ENCODE peak calls at places on chromosomes 7 and 10, in five cellular contexts. J is IMR-90, B is heart left ventricle, W is aorta, R is brain microvascular endothelial cell. F is an unnamed sample.

GRCh38 chr7:57867884-57868701 is 418.1 kb downstream of the ZNF716 start:
- DNase-seq in B (no peak), R (no peak), W (peak; percentile 70), J (no peak), F (peak; percentile 14)

GRCh38 chr10:51960494-51960895 is 261.1 kb upstream of the CSTF2T start:
- DNase-seq in J (peak; percentile 76), B (no peak), R (peak; percentile 42), W (no peak), F (no peak)

GRCh38 chr10:133364645-133365431 is 7.0 kb upstream of the FUOM start:
- DNase-seq in B (no peak), J (no peak), W (peak; percentile 69), R (no peak), F (no peak)

GRCh38 chr10:120651000-120651399 is 194.0 kb downstream of the PLPP4 start:
- DNase-seq in W (no peak), R (no peak), B (no peak), J (no peak), F (no peak)

GRCh38 chr7:108650487-108650886 is 80.8 kb downstream of the DNAJB9 start:
- DNase-seq in W (no peak), B (no peak), R (peak; percentile 9), J (peak; percentile 29), F (no peak)

GRCh38 chr7:159091480-159092475 is 52.9 kb downstream of the VIPR2 start:
- DNase-seq in R (no peak), J (no peak), B (no peak), W (peak; percentile 64), F (no peak)

GRCh38 chr10:88974446-88975376 is 15.9 kb upstream of the FAS start:
- DNase-seq in W (no peak), J (peak; percentile 44), R (no peak), B (no peak), F (no peak)

GRCh38 chr7:30849565-30849964 is 62.1 kb upstream of the AQP1 start:
- DNase-seq in B (no peak), J (no peak), R (no peak), W (no peak), F (no peak)

GRCh38 chr7:38846280-38846679 is 62.7 kb downstream of the VPS41 start:
- DNase-seq in J (peak; percentile 78), W (no peak), B (no peak), R (no peak), F (no peak)

GRCh38 chr10:15735766-15736165 is 16.0 kb upstream of the ITGA8 start:
- DNase-seq in B (no peak), R (no peak), J (no peak), W (no peak), F (no peak)

GRCh38 chr7:13179011-13179574 is 491.7 kb downstream of the ARL4A start:
- DNase-seq in B (no peak), W (no peak), R (no peak), J (peak; percentile 6), F (no peak)

GRCh38 chr10:71222541-71223364 is 10.4 kb downstream of the UNC5B start:
- DNase-seq in R (no peak), J (peak; percentile 79), B (peak; percentile 17), W (peak; percentile 54), F (no peak)

GRCh38 chr10:70584941-70585544 is 17.5 kb downstream of the PRF1 start:
- DNase-seq in R (no peak), W (peak; percentile 21), B (peak; percentile 25), J (no peak), F (no peak)

GRCh38 chr7:41255716-41256115 is 447.2 kb downstream of the INHBA start:
- DNase-seq in R (no peak), W (no peak), B (no peak), J (no peak), F (no peak)

GRCh38 chr7:108499575-108499974 is 26.4 kb downstream of the PNPLA8 start:
- DNase-seq in J (peak; percentile 50), R (no peak), W (no peak), B (no peak), F (no peak)

GRCh38 chr7:29332027-29332806 is 137.6 kb downstream of the CHN2 start:
- DNase-seq in R (no peak), J (no peak), W (no peak), B (no peak), F (no peak)

GRCh38 chr10:71274901-71275796 is 43.9 kb upstream of the SLC29A3 start:
- DNase-seq in W (no peak), B (no peak), J (no peak), R (no peak), F (no peak)

GRCh38 chr10:127827354-127828140 is 65.2 kb downstream of the CLRN3 start:
- DNase-seq in J (no peak), R (no peak), B (no peak), W (no peak), F (no peak)

GRCh38 chr10:89001428-89002072 is 11.0 kb downstream of the FAS start:
- DNase-seq in J (peak; percentile 31), B (no peak), W (no peak), R (peak; percentile 14), F (no peak)

GRCh38 chr7:151017953-151018420 is 6.3 kb downstream of the ATG9B start:
- DNase-seq in B (peak; percentile 72), W (peak; percentile 92), J (peak; percentile 25), R (peak; percentile 35), F (peak; percentile 67)

GRCh38 chr7:54111850-54112249 is 430.3 kb upstream of the VSTM2A start:
- DNase-seq in B (no peak), R (no peak), J (no peak), W (no peak), F (no peak)

GRCh38 chr10:100346765-100347567 is at the start of gene SCD:
- DNase-seq in W (peak; percentile 91), R (peak; percentile 92), B (peak; percentile 79), J (peak; percentile 88), F (peak; percentile 69)

GRCh38 chr10:77163670-77164348 is 473.8 kb downstream of the KCNMA1 start:
- DNase-seq in R (peak; percentile 99), W (peak; percentile 75), J (peak; percentile 99), B (no peak), F (no peak)

GRCh38 chr7:2074694-2075093 is 158.1 kb downstream of the MAD1L1 start:
- DNase-seq in B (no peak), R (no peak), W (no peak), J (no peak), F (no peak)
- H3K27ac ChIP-seq in B (no peak overlapping the region), R (no peak overlapping the region), W (no peak overlapping the region), J (no peak overlapping the region), F (no peak overlapping the region)

DNA sequence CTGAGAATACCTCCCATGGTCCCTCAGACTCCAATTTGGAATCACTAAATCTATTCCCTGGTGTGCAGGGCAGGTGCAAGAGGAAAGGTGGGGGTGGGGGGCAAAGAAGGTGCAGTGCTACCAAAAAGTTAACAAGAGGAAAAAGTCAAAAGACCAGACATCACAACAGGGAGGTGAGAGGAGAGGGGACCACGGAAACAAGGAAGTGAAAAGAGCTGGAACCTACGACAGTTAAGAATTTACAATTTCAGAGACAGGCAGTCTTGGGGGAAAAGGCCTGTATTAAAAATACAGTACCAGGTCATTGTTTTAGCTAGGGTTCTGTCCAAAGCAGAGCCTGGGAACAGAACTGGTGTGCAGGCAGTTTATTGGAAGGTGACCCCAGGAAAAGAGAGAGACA is 14.6 kb downstream of the ITGB1 start:
- DNase-seq in R (no peak), W (no peak), J (no peak), B (no peak), F (no peak)
- H3K27ac ChIP-seq in R (no peak overlapping the region), W (peak overlapping the region; percentile 81), J (no peak overlapping the region), B (peak overlapping the region; percentile 44), F (peak overlapping the region; percentile 85)

GRCh38 chr7:3042861-3043489 is 692 bp downstream of the CARD11 start:
- DNase-seq in B (no peak), W (no peak), J (no peak), R (no peak), F (no peak)
- H3K27ac ChIP-seq in B (peak overlapping the region; percentile 37), W (no peak overlapping the region), J (no peak overlapping the region), R (no peak overlapping the region), F (no peak overlapping the region)

DNA sequence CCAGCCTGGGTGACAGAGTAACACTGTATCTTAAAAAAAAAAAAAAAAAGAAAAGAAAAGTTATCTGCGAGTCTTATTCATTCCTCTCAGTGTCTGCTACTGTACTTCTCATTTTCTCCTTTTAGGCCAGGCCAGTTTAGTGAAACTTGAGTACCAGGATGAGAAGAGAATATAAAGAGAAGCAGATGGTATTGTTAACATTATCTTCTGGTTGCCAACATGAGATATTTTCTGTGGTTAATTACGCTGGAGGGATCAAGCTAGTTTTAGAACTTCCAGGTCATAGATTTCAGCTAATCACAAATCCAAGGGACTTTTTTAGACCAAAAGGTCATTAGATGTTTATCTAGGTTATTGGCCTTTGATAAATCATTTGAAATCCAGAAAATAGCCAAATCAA is 252.6 kb upstream of the SMIM30 start:
- DNase-seq in B (no peak), R (no peak), J (peak; percentile 8), W (no peak), F (no peak)
- H3K27ac ChIP-seq in B (no peak overlapping the region), R (no peak overlapping the region), J (no peak overlapping the region), W (no peak overlapping the region), F (no peak overlapping the region)

GRCh38 chr7:104982308-104982755 is 31.7 kb upstream of the KMT2E start:
- DNase-seq in W (no peak), J (no peak), B (no peak), R (no peak), F (no peak)

GRCh38 chr7:104980969-104981670 is 32.9 kb upstream of the KMT2E start:
- DNase-seq in R (no peak), W (no peak), J (peak; percentile 71), B (no peak), F (no peak)

GRCh38 chr7:104981671-104982036 is 32.4 kb upstream of the KMT2E start:
- DNase-seq in W (no peak), J (no peak), R (no peak), B (no peak), F (no peak)

GRCh38 chr7:104979167-104979841 is 34.7 kb upstream of the KMT2E start:
- DNase-seq in J (peak; percentile 62), R (peak; percentile 50), B (no peak), W (no peak), F (no peak)

DNA sequence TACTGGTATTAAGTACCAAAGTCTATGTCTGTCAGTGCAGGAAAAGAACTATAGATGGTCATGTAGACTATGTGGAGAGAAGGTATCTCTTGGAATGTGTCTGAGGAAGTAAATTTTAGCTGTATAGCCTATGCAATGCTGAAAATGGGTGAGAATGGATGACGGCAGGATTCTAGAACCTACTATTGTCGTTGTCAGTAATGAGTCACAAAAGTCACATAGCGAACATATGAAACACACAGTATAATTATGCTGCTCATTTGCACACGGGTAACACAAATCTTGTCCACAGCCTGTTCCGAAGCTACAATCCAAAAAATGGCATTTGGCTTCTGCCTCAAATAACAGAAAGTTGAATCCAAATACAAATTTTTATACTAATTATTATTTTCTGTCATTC is 33.6 kb upstream of the KMT2E start:
- DNase-seq in W (no peak), J (no peak), R (peak; percentile 62), B (no peak), F (no peak)
- H3K27ac ChIP-seq in W (no peak overlapping the region), J (no peak overlapping the region), R (peak overlapping the region; percentile 97), B (peak overlapping the region; percentile 98), F (peak overlapping the region; percentile 98)

GRCh38 chr10:69321865-69322264 is 43.6 kb downstream of the HK1 start:
- DNase-seq in R (peak; percentile 25), W (no peak), B (no peak), J (peak; percentile 52), F (no peak)

GRCh38 chr10:69319911-69320316 is 41.6 kb downstream of the HK1 start:
- DNase-seq in R (no peak), B (no peak), J (no peak), W (no peak), F (no peak)

GRCh38 chr10:69318997-69319727 is 40.9 kb downstream of the HK1 start:
- DNase-seq in B (peak; percentile 88), R (peak; percentile 59), J (peak; percentile 53), W (peak; percentile 97), F (peak; percentile 88)

GRCh38 chr10:69320521-69320920 is 42.2 kb downstream of the HK1 start:
- DNase-seq in J (no peak), B (no peak), R (no peak), W (no peak), F (no peak)

GRCh38 chr10:69321037-69321715 is 42.9 kb downstream of the HK1 start:
- DNase-seq in R (no peak), J (no peak), B (no peak), W (no peak), F (no peak)
- H3K27ac ChIP-seq in R (no peak overlapping the region), J (no peak overlapping the region), B (no peak overlapping the region), W (no peak overlapping the region), F (peak overlapping the region; percentile 98)

F was measured in left ventricle myocardium inferior.